ENCODE peak calls at places on chromosomes 4 and X, in six cellular contexts. One of them, this sample, is unnamed.
A peak's percentile ranks its signal among the peaks of the same experiment; 100 is the strongest.

GRCh38 chr4:62014982-62015739 is 815.0 kb downstream of the ADGRL3 start:
- DNase-seq in hepatocyte: no peak
- DNase-seq in lower leg skin: no peak
- DNase-seq in mucosa of descending colon: no peak
- DNase-seq in fibroblast of mammary gland: no peak
- DNase-seq in endothelial cell: no peak
- DNase-seq in this sample: no peak

GRCh38 chr4:38785901-38786402 is 3.2 kb upstream of the TLR10 start:
- DNase-seq in endothelial cell: no peak
- DNase-seq in mucosa of descending colon: no peak
- DNase-seq in lower leg skin: no peak
- DNase-seq in fibroblast of mammary gland: no peak
- DNase-seq in hepatocyte: no peak
- DNase-seq in this sample: no peak

GRCh38 chr4:163251204-163251603 is 81.2 kb downstream of the NPY1R start:
- DNase-seq in hepatocyte: no peak
- DNase-seq in fibroblast of mammary gland: no peak
- DNase-seq in endothelial cell: no peak
- DNase-seq in mucosa of descending colon: no peak
- DNase-seq in lower leg skin: no peak
- DNase-seq in this sample: no peak

GRCh38 chr4:66591968-66592367 is 921.7 kb upstream of the EPHA5 start:
- DNase-seq in mucosa of descending colon: no peak
- DNase-seq in endothelial cell: no peak
- DNase-seq in fibroblast of mammary gland: no peak
- DNase-seq in lower leg skin: no peak
- DNase-seq in hepatocyte: no peak
- DNase-seq in this sample: no peak

GRCh38 chr4:74555231-74555630 is 110.3 kb downstream of the AREG start:
- DNase-seq in lower leg skin: no peak
- DNase-seq in hepatocyte: no peak
- DNase-seq in endothelial cell: no peak
- DNase-seq in mucosa of descending colon: no peak
- DNase-seq in fibroblast of mammary gland: peak; percentile 48
- DNase-seq in this sample: peak; percentile 32

GRCh38 chr4:183300070-183300469 is 20.0 kb downstream of the CLDN22 start:
- DNase-seq in mucosa of descending colon: no peak
- DNase-seq in hepatocyte: peak; percentile 18
- DNase-seq in fibroblast of mammary gland: peak; percentile 13
- DNase-seq in endothelial cell: no peak
- DNase-seq in lower leg skin: no peak
- DNase-seq in this sample: no peak

GRCh38 chr4:53782468-53782865 is 191.2 kb upstream of the LNX1 start:
- DNase-seq in lower leg skin: no peak
- DNase-seq in fibroblast of mammary gland: no peak
- DNase-seq in endothelial cell: no peak
- DNase-seq in mucosa of descending colon: no peak
- DNase-seq in hepatocyte: no peak
- DNase-seq in this sample: no peak

GRCh38 chrX:8738588-8739189 is 6.8 kb upstream of the ANOS1 start:
- DNase-seq in hepatocyte: peak; percentile 58
- DNase-seq in mucosa of descending colon: no peak
- DNase-seq in lower leg skin: no peak
- DNase-seq in endothelial cell: peak; percentile 50
- DNase-seq in fibroblast of mammary gland: peak; percentile 45
- DNase-seq in this sample: no peak

GRCh38 chr4:147590249-147590920 is 26.8 kb upstream of the TMEM184C start:
- DNase-seq in endothelial cell: peak; percentile 72
- DNase-seq in hepatocyte: peak; percentile 78
- DNase-seq in mucosa of descending colon: peak; percentile 29
- DNase-seq in fibroblast of mammary gland: peak; percentile 75
- DNase-seq in lower leg skin: no peak
- DNase-seq in this sample: peak; percentile 45

GRCh38 chrX:41105005-41105404 is 19.8 kb downstream of the USP9X start:
- DNase-seq in endothelial cell: no peak
- DNase-seq in mucosa of descending colon: no peak
- DNase-seq in fibroblast of mammary gland: no peak
- DNase-seq in hepatocyte: no peak
- DNase-seq in lower leg skin: no peak
- DNase-seq in this sample: no peak

GRCh38 chr4:81870275-81870674 is 398.6 kb upstream of the RASGEF1B start:
- DNase-seq in endothelial cell: no peak
- DNase-seq in mucosa of descending colon: no peak
- DNase-seq in hepatocyte: no peak
- DNase-seq in fibroblast of mammary gland: no peak
- DNase-seq in lower leg skin: no peak
- DNase-seq in this sample: no peak

GRCh38 chr4:124828382-124828781 is 115.8 kb upstream of the ANKRD50 start:
- DNase-seq in mucosa of descending colon: no peak
- DNase-seq in hepatocyte: no peak
- DNase-seq in endothelial cell: no peak
- DNase-seq in lower leg skin: no peak
- DNase-seq in fibroblast of mammary gland: no peak
- DNase-seq in this sample: no peak

GRCh38 chrX:111519215-111519614 is 7.8 kb downstream of the SERTM2 start:
- DNase-seq in lower leg skin: no peak
- DNase-seq in hepatocyte: peak; percentile 73
- DNase-seq in mucosa of descending colon: no peak
- DNase-seq in fibroblast of mammary gland: peak; percentile 23
- DNase-seq in endothelial cell: no peak
- DNase-seq in this sample: no peak

GRCh38 chr4:152344001-152344400 is 191.9 kb downstream of the FBXW7 start:
- DNase-seq in endothelial cell: no peak
- DNase-seq in mucosa of descending colon: no peak
- DNase-seq in lower leg skin: no peak
- DNase-seq in fibroblast of mammary gland: peak; percentile 21
- DNase-seq in hepatocyte: no peak
- DNase-seq in this sample: no peak

GRCh38 chr4:53507058-53507457 is 84.2 kb downstream of the LNX1 start:
- DNase-seq in mucosa of descending colon: no peak
- DNase-seq in fibroblast of mammary gland: no peak
- DNase-seq in endothelial cell: no peak
- DNase-seq in hepatocyte: no peak
- DNase-seq in lower leg skin: no peak
- DNase-seq in this sample: no peak

GRCh38 chr4:158211288-158211687 is 1.0 kb downstream of the TMEM144 start:
- DNase-seq in fibroblast of mammary gland: no peak
- DNase-seq in endothelial cell: no peak
- DNase-seq in hepatocyte: peak; percentile 64
- DNase-seq in lower leg skin: no peak
- DNase-seq in mucosa of descending colon: peak; percentile 34
- DNase-seq in this sample: no peak

GRCh38 chr4:48462363-48462762 is 20.8 kb upstream of the SLC10A4 start:
- DNase-seq in endothelial cell: no peak
- DNase-seq in fibroblast of mammary gland: no peak
- DNase-seq in mucosa of descending colon: no peak
- DNase-seq in lower leg skin: no peak
- DNase-seq in hepatocyte: no peak
- DNase-seq in this sample: no peak

GRCh38 chr4:144289687-144290433 is 149.3 kb upstream of the GYPA start:
- DNase-seq in endothelial cell: no peak
- DNase-seq in hepatocyte: no peak
- DNase-seq in mucosa of descending colon: no peak
- DNase-seq in fibroblast of mammary gland: no peak
- DNase-seq in lower leg skin: no peak
- DNase-seq in this sample: no peak

GRCh38 chr4:111064342-111064993 is 441.6 kb upstream of the PITX2 start:
- DNase-seq in hepatocyte: no peak
- DNase-seq in endothelial cell: no peak
- DNase-seq in fibroblast of mammary gland: peak; percentile 75
- DNase-seq in lower leg skin: no peak
- DNase-seq in mucosa of descending colon: no peak
- DNase-seq in this sample: peak; percentile 93

GRCh38 chrX:153649178-153649914 is 2.3 kb downstream of the DUSP9 start:
- DNase-seq in lower leg skin: no peak
- DNase-seq in fibroblast of mammary gland: no peak
- DNase-seq in mucosa of descending colon: peak; percentile 44
- DNase-seq in hepatocyte: peak; percentile 62
- DNase-seq in endothelial cell: peak; percentile 38
- DNase-seq in this sample: no peak

GRCh38 chrX:83511208-83511607 is 3.1 kb downstream of the POU3F4 start:
- DNase-seq in mucosa of descending colon: peak; percentile 22
- DNase-seq in endothelial cell: peak; percentile 26
- DNase-seq in fibroblast of mammary gland: no peak
- DNase-seq in hepatocyte: no peak
- DNase-seq in lower leg skin: no peak
- DNase-seq in this sample: no peak

GRCh38 chr4:160319221-160319867 is 1216.5 kb downstream of the RAPGEF2 start:
- DNase-seq in hepatocyte: peak; percentile 30
- DNase-seq in fibroblast of mammary gland: no peak
- DNase-seq in endothelial cell: no peak
- DNase-seq in mucosa of descending colon: no peak
- DNase-seq in lower leg skin: no peak
- DNase-seq in this sample: no peak

GRCh38 chr4:102036619-102037376 is 246.3 kb downstream of the BANK1 start:
- DNase-seq in endothelial cell: no peak
- DNase-seq in lower leg skin: no peak
- DNase-seq in mucosa of descending colon: no peak
- DNase-seq in hepatocyte: peak; percentile 11
- DNase-seq in fibroblast of mammary gland: peak; percentile 69
- DNase-seq in this sample: peak; percentile 3

GRCh38 chr4:7313361-7313811 is 121.0 kb downstream of the SORCS2 start:
- DNase-seq in mucosa of descending colon: no peak
- DNase-seq in endothelial cell: no peak
- DNase-seq in lower leg skin: no peak
- DNase-seq in fibroblast of mammary gland: no peak
- DNase-seq in hepatocyte: no peak
- DNase-seq in this sample: no peak

GRCh38 chr4:7313991-7314390 is 120.7 kb downstream of the PSAPL1 start:
- DNase-seq in endothelial cell: no peak
- DNase-seq in lower leg skin: no peak
- DNase-seq in fibroblast of mammary gland: no peak
- DNase-seq in hepatocyte: no peak
- DNase-seq in mucosa of descending colon: no peak
- DNase-seq in this sample: no peak

GRCh38 chr4:7315935-7316334 is 118.8 kb downstream of the PSAPL1 start:
- DNase-seq in endothelial cell: no peak
- DNase-seq in fibroblast of mammary gland: no peak
- DNase-seq in lower leg skin: no peak
- DNase-seq in mucosa of descending colon: no peak
- DNase-seq in hepatocyte: no peak
- DNase-seq in this sample: no peak

GRCh38 chr4:7312691-7313090 is 120.4 kb downstream of the SORCS2 start:
- DNase-seq in hepatocyte: no peak
- DNase-seq in endothelial cell: no peak
- DNase-seq in lower leg skin: no peak
- DNase-seq in mucosa of descending colon: no peak
- DNase-seq in fibroblast of mammary gland: no peak
- DNase-seq in this sample: no peak

DNA sequence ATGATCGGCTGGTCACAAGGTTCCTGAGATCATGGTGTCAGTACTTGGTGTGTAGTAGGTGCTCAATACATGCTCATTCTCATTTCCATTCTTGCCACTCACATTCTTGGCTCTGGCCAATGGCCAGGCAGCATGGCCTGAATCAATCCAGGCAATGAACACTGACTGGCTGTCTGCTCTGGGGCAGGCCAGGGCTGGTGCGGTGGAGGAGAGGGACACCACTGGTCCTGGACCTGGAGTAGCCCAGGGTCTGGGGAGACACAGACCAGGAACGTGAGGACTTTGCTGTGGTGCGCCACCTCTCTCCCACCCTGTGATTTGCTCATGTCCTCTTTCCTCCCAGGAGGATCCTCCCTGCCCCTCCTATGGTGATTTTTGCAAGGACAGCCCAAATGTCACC is 119.4 kb downstream of the PSAPL1 start:
- DNase-seq in fibroblast of mammary gland: no peak
- DNase-seq in hepatocyte: no peak
- DNase-seq in lower leg skin: no peak
- DNase-seq in endothelial cell: no peak
- DNase-seq in mucosa of descending colon: no peak
- DNase-seq in this sample: no peak
- TF ChIP-seq CTCF in fibroblast of mammary gland: no peak
- TF ChIP-seq CTCF in hepatocyte: no peak
- TF ChIP-seq CTCF in lower leg skin: no peak
- TF ChIP-seq CTCF in endothelial cell: no peak
- TF ChIP-seq CTCF in mucosa of descending colon: no peak
- TF ChIP-seq CTCF in this sample: no peak

DNA sequence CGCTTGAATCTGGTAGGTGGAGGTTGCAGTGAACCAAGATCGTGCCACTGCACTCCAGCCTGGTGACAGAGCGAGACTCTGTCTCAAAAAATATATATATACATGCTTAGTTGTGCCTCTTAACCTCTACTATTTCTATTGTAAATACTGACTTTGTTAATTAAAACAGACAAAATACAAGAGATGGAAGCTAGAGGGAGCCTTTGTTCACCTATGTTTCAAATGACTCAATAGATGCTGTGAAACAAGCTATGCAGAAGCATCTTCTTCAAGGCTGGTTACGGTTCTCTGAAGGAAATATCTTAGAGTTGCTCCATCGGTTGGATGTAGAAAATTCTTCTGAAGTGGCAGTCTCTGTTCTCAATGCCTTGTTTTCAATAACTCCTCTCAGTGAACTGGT is 6.2 kb downstream of the NCAPG start:
- DNase-seq in lower leg skin: no peak
- DNase-seq in mucosa of descending colon: no peak
- DNase-seq in endothelial cell: no peak
- DNase-seq in hepatocyte: peak; percentile 74
- DNase-seq in fibroblast of mammary gland: peak; percentile 81
- DNase-seq in this sample: peak; percentile 70
- TF ChIP-seq CTCF in lower leg skin: no peak
- TF ChIP-seq CTCF in mucosa of descending colon: peak; percentile 25
- TF ChIP-seq CTCF in endothelial cell: peak; percentile 48
- TF ChIP-seq CTCF in hepatocyte: peak; percentile 72
- TF ChIP-seq CTCF in fibroblast of mammary gland: peak; percentile 54
- TF ChIP-seq CTCF in this sample: peak; percentile 77

GRCh38 chr4:1398686-1399507 is 7.3 kb downstream of the NKX1-1 start:
- DNase-seq in hepatocyte: no peak
- DNase-seq in fibroblast of mammary gland: no peak
- DNase-seq in lower leg skin: peak; percentile 65
- DNase-seq in mucosa of descending colon: peak; percentile 10
- DNase-seq in endothelial cell: no peak
- DNase-seq in this sample: no peak

GRCh38 chr4:1399508-1400190 is 6.6 kb downstream of the NKX1-1 start:
- DNase-seq in mucosa of descending colon: peak; percentile 7
- DNase-seq in lower leg skin: peak; percentile 77
- DNase-seq in fibroblast of mammary gland: no peak
- DNase-seq in endothelial cell: no peak
- DNase-seq in hepatocyte: no peak
- DNase-seq in this sample: no peak

GRCh38 chr4:1396806-1397455 is 9.3 kb downstream of the NKX1-1 start:
- DNase-seq in hepatocyte: no peak
- DNase-seq in endothelial cell: no peak
- DNase-seq in fibroblast of mammary gland: no peak
- DNase-seq in mucosa of descending colon: peak; percentile 5
- DNase-seq in lower leg skin: peak; percentile 68
- DNase-seq in this sample: no peak

GRCh38 chr4:1395941-1396805 is 10.1 kb downstream of the NKX1-1 start:
- DNase-seq in hepatocyte: no peak
- DNase-seq in mucosa of descending colon: peak; percentile 13
- DNase-seq in lower leg skin: peak; percentile 66
- DNase-seq in fibroblast of mammary gland: no peak
- DNase-seq in endothelial cell: no peak
- DNase-seq in this sample: no peak

GRCh38 chr4:1393866-1394265 is 12.4 kb downstream of the NKX1-1 start:
- DNase-seq in mucosa of descending colon: peak; percentile 2
- DNase-seq in hepatocyte: no peak
- DNase-seq in lower leg skin: peak; percentile 37
- DNase-seq in endothelial cell: no peak
- DNase-seq in fibroblast of mammary gland: no peak
- DNase-seq in this sample: no peak
- TF ChIP-seq CTCF in mucosa of descending colon: no peak
- TF ChIP-seq CTCF in hepatocyte: no peak
- TF ChIP-seq CTCF in lower leg skin: no peak
- TF ChIP-seq CTCF in endothelial cell: no peak
- TF ChIP-seq CTCF in fibroblast of mammary gland: no peak
- TF ChIP-seq CTCF in this sample: no peak

GRCh38 chr4:40299704-40300336 is 35.3 kb upstream of the CHRNA9 start:
- DNase-seq in hepatocyte: no peak
- DNase-seq in endothelial cell: no peak
- DNase-seq in mucosa of descending colon: no peak
- DNase-seq in fibroblast of mammary gland: no peak
- DNase-seq in lower leg skin: no peak
- DNase-seq in this sample: peak; percentile 32
- TF ChIP-seq CTCF in hepatocyte: no peak
- TF ChIP-seq CTCF in endothelial cell: no peak
- TF ChIP-seq CTCF in mucosa of descending colon: no peak
- TF ChIP-seq CTCF in fibroblast of mammary gland: no peak
- TF ChIP-seq CTCF in lower leg skin: no peak
- TF ChIP-seq CTCF in this sample: no peak

This sample was measured in HFFc6.